ENCODE peak calls at places on chromosomes 12 and 14, in eight cellular contexts. One of them, this sample, is unnamed.

GRCh38 chr12:48366131-48366530 is 15.4 kb upstream of the ZNF641 start:
- DNase-seq in NCI-H1105: no peak
- DNase-seq in GM12878: no peak
- DNase-seq in foreskin fibroblast: no peak
- DNase-seq in hypothalamus: no peak
- DNase-seq in AG20443: peak; percentile 20
- DNase-seq in Right ventricle myocardium superior: no peak
- DNase-seq in DMS153: no peak
- DNase-seq in this sample: no peak

GRCh38 chr14:54653764-54654469 is 87.0 kb downstream of the SAMD4A start:
- DNase-seq in NCI-H1105: no peak
- DNase-seq in GM12878: no peak
- DNase-seq in foreskin fibroblast: peak; percentile 76
- DNase-seq in hypothalamus: no peak
- DNase-seq in AG20443: peak; percentile 72
- DNase-seq in Right ventricle myocardium superior: peak; percentile 62
- DNase-seq in DMS153: no peak
- DNase-seq in this sample: peak; percentile 64

GRCh38 chr14:76280221-76280620 is 95.7 kb upstream of the ESRRB start:
- DNase-seq in NCI-H1105: no peak
- DNase-seq in GM12878: no peak
- DNase-seq in foreskin fibroblast: no peak
- DNase-seq in hypothalamus: no peak
- DNase-seq in AG20443: no peak
- DNase-seq in Right ventricle myocardium superior: no peak
- DNase-seq in DMS153: no peak
- DNase-seq in this sample: no peak

GRCh38 chr12:29552324-29552927 is 54.9 kb upstream of the OVCH1 start:
- DNase-seq in NCI-H1105: peak; percentile 19
- DNase-seq in GM12878: no peak
- DNase-seq in foreskin fibroblast: peak; percentile 36
- DNase-seq in hypothalamus: no peak
- DNase-seq in AG20443: peak; percentile 66
- DNase-seq in Right ventricle myocardium superior: peak; percentile 73
- DNase-seq in DMS153: peak; percentile 32
- DNase-seq in this sample: no peak

GRCh38 chr12:109729837-109730200 is 16.2 kb downstream of the FAM222A start:
- DNase-seq in NCI-H1105: no peak
- DNase-seq in GM12878: no peak
- DNase-seq in foreskin fibroblast: no peak
- DNase-seq in hypothalamus: no peak
- DNase-seq in AG20443: no peak
- DNase-seq in Right ventricle myocardium superior: peak; percentile 19
- DNase-seq in DMS153: no peak
- DNase-seq in this sample: no peak

GRCh38 chr14:31380106-31380505 is 40.2 kb downstream of the HEATR5A start:
- DNase-seq in NCI-H1105: no peak
- DNase-seq in GM12878: no peak
- DNase-seq in foreskin fibroblast: no peak
- DNase-seq in hypothalamus: no peak
- DNase-seq in AG20443: no peak
- DNase-seq in Right ventricle myocardium superior: no peak
- DNase-seq in DMS153: no peak
- DNase-seq in this sample: no peak

GRCh38 chr14:23421594-23421993 is 13.5 kb upstream of the MYH6 start:
- DNase-seq in NCI-H1105: no peak
- DNase-seq in GM12878: no peak
- DNase-seq in foreskin fibroblast: no peak
- DNase-seq in hypothalamus: no peak
- DNase-seq in AG20443: no peak
- DNase-seq in Right ventricle myocardium superior: no peak
- DNase-seq in DMS153: no peak
- DNase-seq in this sample: no peak

GRCh38 chr12:65524666-65525065 is 246.2 kb downstream of the MSRB3 start:
- DNase-seq in NCI-H1105: no peak
- DNase-seq in GM12878: no peak
- DNase-seq in foreskin fibroblast: peak; percentile 76
- DNase-seq in hypothalamus: no peak
- DNase-seq in AG20443: peak; percentile 57
- DNase-seq in Right ventricle myocardium superior: no peak
- DNase-seq in DMS153: no peak
- DNase-seq in this sample: peak; percentile 76

GRCh38 chr14:73796881-73797539 is 54.6 kb upstream of the PTGR2 start:
- DNase-seq in NCI-H1105: no peak
- DNase-seq in GM12878: no peak
- DNase-seq in foreskin fibroblast: no peak
- DNase-seq in hypothalamus: no peak
- DNase-seq in AG20443: no peak
- DNase-seq in Right ventricle myocardium superior: no peak
- DNase-seq in DMS153: no peak
- DNase-seq in this sample: no peak

GRCh38 chr12:109744026-109744425 is 30.4 kb downstream of the FAM222A start:
- DNase-seq in NCI-H1105: no peak
- DNase-seq in GM12878: no peak
- DNase-seq in foreskin fibroblast: no peak
- DNase-seq in hypothalamus: no peak
- DNase-seq in AG20443: no peak
- DNase-seq in Right ventricle myocardium superior: peak; percentile 20
- DNase-seq in DMS153: no peak
- DNase-seq in this sample: no peak

GRCh38 chr14:51776102-51776894 is 84.1 kb upstream of the GNG2 start:
- DNase-seq in NCI-H1105: peak; percentile 46
- DNase-seq in GM12878: no peak
- DNase-seq in foreskin fibroblast: peak; percentile 52
- DNase-seq in hypothalamus: no peak
- DNase-seq in AG20443: peak; percentile 83
- DNase-seq in Right ventricle myocardium superior: peak; percentile 54
- DNase-seq in DMS153: peak; percentile 22
- DNase-seq in this sample: no peak

GRCh38 chr14:85572021-85572420 is 42.1 kb downstream of the FLRT2 start:
- DNase-seq in NCI-H1105: no peak
- DNase-seq in GM12878: no peak
- DNase-seq in foreskin fibroblast: no peak
- DNase-seq in hypothalamus: no peak
- DNase-seq in AG20443: no peak
- DNase-seq in Right ventricle myocardium superior: no peak
- DNase-seq in DMS153: no peak
- DNase-seq in this sample: no peak

GRCh38 chr12:67813509-67813908 is 165.0 kb downstream of the DYRK2 start:
- DNase-seq in NCI-H1105: no peak
- DNase-seq in GM12878: no peak
- DNase-seq in foreskin fibroblast: no peak
- DNase-seq in hypothalamus: no peak
- DNase-seq in AG20443: no peak
- DNase-seq in Right ventricle myocardium superior: no peak
- DNase-seq in DMS153: no peak
- DNase-seq in this sample: no peak

GRCh38 chr14:23354990-23355389 is 2.3 kb upstream of the SLC22A17 start:
- DNase-seq in NCI-H1105: no peak
- DNase-seq in GM12878: no peak
- DNase-seq in foreskin fibroblast: no peak
- DNase-seq in hypothalamus: no peak
- DNase-seq in AG20443: no peak
- DNase-seq in Right ventricle myocardium superior: no peak
- DNase-seq in DMS153: no peak
- DNase-seq in this sample: no peak

GRCh38 chr12:56202366-56202765 is 13.1 kb upstream of the SMARCC2 start:
- DNase-seq in NCI-H1105: no peak
- DNase-seq in GM12878: no peak
- DNase-seq in foreskin fibroblast: no peak
- DNase-seq in hypothalamus: no peak
- DNase-seq in AG20443: no peak
- DNase-seq in Right ventricle myocardium superior: no peak
- DNase-seq in DMS153: no peak
- DNase-seq in this sample: no peak

GRCh38 chr14:87566986-87567385 is 426.0 kb downstream of the GALC start:
- DNase-seq in NCI-H1105: no peak
- DNase-seq in GM12878: no peak
- DNase-seq in foreskin fibroblast: no peak
- DNase-seq in hypothalamus: no peak
- DNase-seq in AG20443: peak; percentile 9
- DNase-seq in Right ventricle myocardium superior: no peak
- DNase-seq in DMS153: no peak
- DNase-seq in this sample: peak; percentile 7

GRCh38 chr14:94112513-94113060 is 2.1 kb downstream of the IFI27 start:
- DNase-seq in NCI-H1105: no peak
- DNase-seq in GM12878: no peak
- DNase-seq in foreskin fibroblast: no peak
- DNase-seq in hypothalamus: no peak
- DNase-seq in AG20443: peak; percentile 45
- DNase-seq in Right ventricle myocardium superior: no peak
- DNase-seq in DMS153: no peak
- DNase-seq in this sample: no peak

GRCh38 chr12:15629108-15629507 is 160.1 kb downstream of the EPS8 start:
- DNase-seq in NCI-H1105: no peak
- DNase-seq in GM12878: peak; percentile 46
- DNase-seq in foreskin fibroblast: peak; percentile 99
- DNase-seq in hypothalamus: no peak
- DNase-seq in AG20443: peak; percentile 70
- DNase-seq in Right ventricle myocardium superior: peak; percentile 53
- DNase-seq in DMS153: no peak
- DNase-seq in this sample: peak; percentile 87

GRCh38 chr12:104670439-104671406 is 214.0 kb downstream of the CHST11 start:
- DNase-seq in NCI-H1105: no peak
- DNase-seq in GM12878: peak; percentile 33
- DNase-seq in foreskin fibroblast: no peak
- DNase-seq in hypothalamus: no peak
- DNase-seq in AG20443: no peak
- DNase-seq in Right ventricle myocardium superior: no peak
- DNase-seq in DMS153: no peak
- DNase-seq in this sample: no peak